ENCODE peak calls at places on chromosomes 13 and 19, in five cellular contexts. One of them, this sample, is unnamed.
A peak's percentile ranks its signal among the peaks of the same experiment; 100 is the strongest.

GRCh38 chr13:42395066-42395821 is 123.3 kb downstream of the AKAP11 start:
- DNase-seq in NCI-H2081: no peak
- DNase-seq in fibroblast of mammary gland: no peak
- DNase-seq in stimulated activated CD4-positive, alpha-beta T cell treated with anti-CD3 and anti-CD28 coated beads, TNF-alpha, amount 100 ng/mL, for 48 hours: no peak
- DNase-seq in psoas muscle: no peak
- DNase-seq in this sample: no peak

GRCh38 chr19:679418-680286 is 3.5 kb downstream of the FSTL3 start:
- DNase-seq in NCI-H2081: peak; percentile 50
- DNase-seq in fibroblast of mammary gland: peak; percentile 84
- DNase-seq in stimulated activated CD4-positive, alpha-beta T cell treated with anti-CD3 and anti-CD28 coated beads, TNF-alpha, amount 100 ng/mL, for 48 hours: no peak
- DNase-seq in psoas muscle: peak; percentile 85
- DNase-seq in this sample: peak; percentile 35

GRCh38 chr13:98142427-98143156 is at the start of gene FARP1:
- DNase-seq in NCI-H2081: peak; percentile 91
- DNase-seq in fibroblast of mammary gland: peak; percentile 45
- DNase-seq in stimulated activated CD4-positive, alpha-beta T cell treated with anti-CD3 and anti-CD28 coated beads, TNF-alpha, amount 100 ng/mL, for 48 hours: no peak
- DNase-seq in psoas muscle: peak; percentile 81
- DNase-seq in this sample: no peak

GRCh38 chr19:45682908-45683307 is 8.8 kb downstream of the SNRPD2 start:
- DNase-seq in NCI-H2081: no peak
- DNase-seq in fibroblast of mammary gland: no peak
- DNase-seq in stimulated activated CD4-positive, alpha-beta T cell treated with anti-CD3 and anti-CD28 coated beads, TNF-alpha, amount 100 ng/mL, for 48 hours: no peak
- DNase-seq in psoas muscle: no peak
- DNase-seq in this sample: no peak

GRCh38 chr13:92989301-92989700 is 237.3 kb upstream of the GPC6 start:
- DNase-seq in NCI-H2081: no peak
- DNase-seq in fibroblast of mammary gland: no peak
- DNase-seq in stimulated activated CD4-positive, alpha-beta T cell treated with anti-CD3 and anti-CD28 coated beads, TNF-alpha, amount 100 ng/mL, for 48 hours: no peak
- DNase-seq in psoas muscle: no peak
- DNase-seq in this sample: no peak

GRCh38 chr13:46553886-46554855 is 1.2 kb downstream of the LRCH1 start:
- DNase-seq in NCI-H2081: peak; percentile 75
- DNase-seq in fibroblast of mammary gland: peak; percentile 84
- DNase-seq in stimulated activated CD4-positive, alpha-beta T cell treated with anti-CD3 and anti-CD28 coated beads, TNF-alpha, amount 100 ng/mL, for 48 hours: no peak
- DNase-seq in psoas muscle: peak; percentile 76
- DNase-seq in this sample: no peak

GRCh38 chr19:38898788-38899446 is 501 bp downstream of the SIRT2 start:
- DNase-seq in NCI-H2081: no peak
- DNase-seq in fibroblast of mammary gland: peak; percentile 28
- DNase-seq in stimulated activated CD4-positive, alpha-beta T cell treated with anti-CD3 and anti-CD28 coated beads, TNF-alpha, amount 100 ng/mL, for 48 hours: no peak
- DNase-seq in psoas muscle: no peak
- DNase-seq in this sample: no peak

GRCh38 chr13:22210134-22210930 is 539.5 kb downstream of the FGF9 start:
- DNase-seq in NCI-H2081: no peak
- DNase-seq in fibroblast of mammary gland: no peak
- DNase-seq in stimulated activated CD4-positive, alpha-beta T cell treated with anti-CD3 and anti-CD28 coated beads, TNF-alpha, amount 100 ng/mL, for 48 hours: no peak
- DNase-seq in psoas muscle: no peak
- DNase-seq in this sample: no peak

GRCh38 chr13:110644892-110645521 is 29.7 kb downstream of the NAXD start:
- DNase-seq in NCI-H2081: peak; percentile 4
- DNase-seq in fibroblast of mammary gland: peak; percentile 59
- DNase-seq in stimulated activated CD4-positive, alpha-beta T cell treated with anti-CD3 and anti-CD28 coated beads, TNF-alpha, amount 100 ng/mL, for 48 hours: peak; percentile 15
- DNase-seq in psoas muscle: peak; percentile 83
- DNase-seq in this sample: no peak

GRCh38 chr13:104592127-104592526 is 1525.9 kb upstream of the SLC10A2 start:
- DNase-seq in NCI-H2081: no peak
- DNase-seq in fibroblast of mammary gland: peak; percentile 22
- DNase-seq in stimulated activated CD4-positive, alpha-beta T cell treated with anti-CD3 and anti-CD28 coated beads, TNF-alpha, amount 100 ng/mL, for 48 hours: no peak
- DNase-seq in psoas muscle: no peak
- DNase-seq in this sample: no peak

GRCh38 chr19:17340871-17341357 is 3.6 kb downstream of the GTPBP3 start:
- DNase-seq in NCI-H2081: no peak
- DNase-seq in fibroblast of mammary gland: no peak
- DNase-seq in stimulated activated CD4-positive, alpha-beta T cell treated with anti-CD3 and anti-CD28 coated beads, TNF-alpha, amount 100 ng/mL, for 48 hours: no peak
- DNase-seq in psoas muscle: peak; percentile 43
- DNase-seq in this sample: no peak

GRCh38 chr19:49639401-49640112 is 386 bp downstream of the RRAS start:
- DNase-seq in NCI-H2081: no peak
- DNase-seq in fibroblast of mammary gland: no peak
- DNase-seq in stimulated activated CD4-positive, alpha-beta T cell treated with anti-CD3 and anti-CD28 coated beads, TNF-alpha, amount 100 ng/mL, for 48 hours: no peak
- DNase-seq in psoas muscle: no peak
- DNase-seq in this sample: no peak

GRCh38 chr19:33578697-33579096 is 43.1 kb upstream of the CHST8 start:
- DNase-seq in NCI-H2081: no peak
- DNase-seq in fibroblast of mammary gland: no peak
- DNase-seq in stimulated activated CD4-positive, alpha-beta T cell treated with anti-CD3 and anti-CD28 coated beads, TNF-alpha, amount 100 ng/mL, for 48 hours: no peak
- DNase-seq in psoas muscle: no peak
- DNase-seq in this sample: no peak

GRCh38 chr19:34808566-34808965 is 35.6 kb upstream of the ZNF599 start:
- DNase-seq in NCI-H2081: no peak
- DNase-seq in fibroblast of mammary gland: peak; percentile 70
- DNase-seq in stimulated activated CD4-positive, alpha-beta T cell treated with anti-CD3 and anti-CD28 coated beads, TNF-alpha, amount 100 ng/mL, for 48 hours: no peak
- DNase-seq in psoas muscle: no peak
- DNase-seq in this sample: no peak

GRCh38 chr19:42254083-42254849 is 662 bp downstream of the ERF start:
- DNase-seq in NCI-H2081: peak; percentile 55
- DNase-seq in fibroblast of mammary gland: peak; percentile 41
- DNase-seq in stimulated activated CD4-positive, alpha-beta T cell treated with anti-CD3 and anti-CD28 coated beads, TNF-alpha, amount 100 ng/mL, for 48 hours: no peak
- DNase-seq in psoas muscle: peak; percentile 80
- DNase-seq in this sample: no peak

GRCh38 chr19:35000647-35001501 is 751 bp downstream of the GRAMD1A start:
- DNase-seq in NCI-H2081: peak; percentile 63
- DNase-seq in fibroblast of mammary gland: peak; percentile 40
- DNase-seq in stimulated activated CD4-positive, alpha-beta T cell treated with anti-CD3 and anti-CD28 coated beads, TNF-alpha, amount 100 ng/mL, for 48 hours: no peak
- DNase-seq in psoas muscle: peak; percentile 63
- DNase-seq in this sample: no peak

GRCh38 chr19:15296353-15296752 is 36.0 kb downstream of the BRD4 start:
- DNase-seq in NCI-H2081: no peak
- DNase-seq in fibroblast of mammary gland: no peak
- DNase-seq in stimulated activated CD4-positive, alpha-beta T cell treated with anti-CD3 and anti-CD28 coated beads, TNF-alpha, amount 100 ng/mL, for 48 hours: no peak
- DNase-seq in psoas muscle: no peak
- DNase-seq in this sample: no peak

GRCh38 chr19:54464624-54465266 is 1.2 kb upstream of the LENG9 start:
- DNase-seq in NCI-H2081: peak; percentile 84
- DNase-seq in fibroblast of mammary gland: peak; percentile 62
- DNase-seq in stimulated activated CD4-positive, alpha-beta T cell treated with anti-CD3 and anti-CD28 coated beads, TNF-alpha, amount 100 ng/mL, for 48 hours: peak; percentile 68
- DNase-seq in psoas muscle: peak; percentile 94
- DNase-seq in this sample: no peak